ENCODE peak calls at places on chromosomes 1 and 21, in nine cellular contexts. One of them, this sample, is unnamed.
A peak's percentile ranks its signal among the peaks of the same experiment; 100 is the strongest.

GRCh38 chr1:232923739-232924386 is 26.5 kb upstream of the NTPCR start:
- DNase-seq in adrenal gland: no peak
- DNase-seq in brain microvascular endothelial cell: no peak
- DNase-seq in gastrocnemius medialis: no peak
- DNase-seq in cardiac muscle cell: no peak
- DNase-seq in heart left ventricle: no peak
- DNase-seq in upper lobe of left lung: no peak
- DNase-seq in lung: no peak
- DNase-seq in upper lobe of right lung: no peak
- DNase-seq in this sample: peak; percentile 47

GRCh38 chr21:25080706-25081495 is 526.4 kb downstream of the MRPL39 start:
- DNase-seq in adrenal gland: no peak
- DNase-seq in brain microvascular endothelial cell: no peak
- DNase-seq in gastrocnemius medialis: no peak
- DNase-seq in cardiac muscle cell: no peak
- DNase-seq in heart left ventricle: no peak
- DNase-seq in upper lobe of left lung: no peak
- DNase-seq in lung: no peak
- DNase-seq in upper lobe of right lung: no peak
- DNase-seq in this sample: no peak

GRCh38 chr1:163300569-163300968 is 21.2 kb upstream of the NUF2 start:
- DNase-seq in adrenal gland: peak; percentile 44
- DNase-seq in brain microvascular endothelial cell: no peak
- DNase-seq in gastrocnemius medialis: no peak
- DNase-seq in cardiac muscle cell: no peak
- DNase-seq in heart left ventricle: no peak
- DNase-seq in upper lobe of left lung: no peak
- DNase-seq in lung: no peak
- DNase-seq in upper lobe of right lung: no peak
- DNase-seq in this sample: no peak

GRCh38 chr1:229440821-229441537 is 7.1 kb upstream of the ACTA1 start:
- DNase-seq in adrenal gland: no peak
- DNase-seq in brain microvascular endothelial cell: peak; percentile 72
- DNase-seq in gastrocnemius medialis: no peak
- DNase-seq in cardiac muscle cell: peak; percentile 22
- DNase-seq in heart left ventricle: peak; percentile 44
- DNase-seq in upper lobe of left lung: no peak
- DNase-seq in lung: no peak
- DNase-seq in upper lobe of right lung: no peak
- DNase-seq in this sample: no peak

GRCh38 chr1:94602312-94602711 is 60.8 kb upstream of the F3 start:
- DNase-seq in adrenal gland: no peak
- DNase-seq in brain microvascular endothelial cell: no peak
- DNase-seq in gastrocnemius medialis: no peak
- DNase-seq in cardiac muscle cell: no peak
- DNase-seq in heart left ventricle: no peak
- DNase-seq in upper lobe of left lung: peak; percentile 62
- DNase-seq in lung: no peak
- DNase-seq in upper lobe of right lung: peak; percentile 75
- DNase-seq in this sample: no peak

GRCh38 chr1:65021792-65022191 is 55.4 kb upstream of the JAK1 start:
- DNase-seq in adrenal gland: peak; percentile 39
- DNase-seq in brain microvascular endothelial cell: no peak
- DNase-seq in gastrocnemius medialis: no peak
- DNase-seq in cardiac muscle cell: no peak
- DNase-seq in heart left ventricle: no peak
- DNase-seq in upper lobe of left lung: no peak
- DNase-seq in lung: no peak
- DNase-seq in upper lobe of right lung: no peak
- DNase-seq in this sample: no peak

GRCh38 chr1:85230305-85230977 is 29.0 kb downstream of the C1orf52 start:
- DNase-seq in adrenal gland: no peak
- DNase-seq in brain microvascular endothelial cell: no peak
- DNase-seq in gastrocnemius medialis: no peak
- DNase-seq in cardiac muscle cell: no peak
- DNase-seq in heart left ventricle: no peak
- DNase-seq in upper lobe of left lung: peak; percentile 21
- DNase-seq in lung: no peak
- DNase-seq in upper lobe of right lung: no peak
- DNase-seq in this sample: no peak

GRCh38 chr1:159829822-159830455 is 3.3 kb downstream of the SLAMF8 start:
- DNase-seq in adrenal gland: peak; percentile 38
- DNase-seq in brain microvascular endothelial cell: peak; percentile 49
- DNase-seq in gastrocnemius medialis: peak; percentile 53
- DNase-seq in cardiac muscle cell: no peak
- DNase-seq in heart left ventricle: peak; percentile 55
- DNase-seq in upper lobe of left lung: no peak
- DNase-seq in lung: no peak
- DNase-seq in upper lobe of right lung: no peak
- DNase-seq in this sample: no peak

GRCh38 chr21:46188226-46189212 is 4.3 kb upstream of the SPATC1L start:
- DNase-seq in adrenal gland: peak; percentile 84
- DNase-seq in brain microvascular endothelial cell: peak; percentile 52
- DNase-seq in gastrocnemius medialis: peak; percentile 80
- DNase-seq in cardiac muscle cell: no peak
- DNase-seq in heart left ventricle: peak; percentile 86
- DNase-seq in upper lobe of left lung: peak; percentile 57
- DNase-seq in lung: no peak
- DNase-seq in upper lobe of right lung: peak; percentile 58
- DNase-seq in this sample: no peak

GRCh38 chr1:8025671-8026144 is 401 bp downstream of the ERRFI1 start:
- DNase-seq in adrenal gland: no peak
- DNase-seq in brain microvascular endothelial cell: no peak
- DNase-seq in gastrocnemius medialis: no peak
- DNase-seq in cardiac muscle cell: no peak
- DNase-seq in heart left ventricle: peak; percentile 31
- DNase-seq in upper lobe of left lung: no peak
- DNase-seq in lung: no peak
- DNase-seq in upper lobe of right lung: no peak
- DNase-seq in this sample: peak; percentile 8

GRCh38 chr1:206761369-206761768 is 9.2 kb upstream of the IL19 start:
- DNase-seq in adrenal gland: no peak
- DNase-seq in brain microvascular endothelial cell: no peak
- DNase-seq in gastrocnemius medialis: no peak
- DNase-seq in cardiac muscle cell: peak; percentile 30
- DNase-seq in heart left ventricle: no peak
- DNase-seq in upper lobe of left lung: no peak
- DNase-seq in lung: no peak
- DNase-seq in upper lobe of right lung: no peak
- DNase-seq in this sample: no peak

GRCh38 chr1:69706473-69706872 is 138.8 kb downstream of the LRRC7 start:
- DNase-seq in adrenal gland: no peak
- DNase-seq in brain microvascular endothelial cell: no peak
- DNase-seq in gastrocnemius medialis: no peak
- DNase-seq in cardiac muscle cell: no peak
- DNase-seq in heart left ventricle: no peak
- DNase-seq in upper lobe of left lung: no peak
- DNase-seq in lung: no peak
- DNase-seq in upper lobe of right lung: no peak
- DNase-seq in this sample: no peak

GRCh38 chr1:226736908-226737818 is 1.9 kb downstream of the ITPKB start:
- DNase-seq in adrenal gland: no peak
- DNase-seq in brain microvascular endothelial cell: peak; percentile 6
- DNase-seq in gastrocnemius medialis: peak; percentile 32
- DNase-seq in cardiac muscle cell: peak; percentile 74
- DNase-seq in heart left ventricle: peak; percentile 40
- DNase-seq in upper lobe of left lung: peak; percentile 48
- DNase-seq in lung: peak; percentile 37
- DNase-seq in upper lobe of right lung: peak; percentile 74
- DNase-seq in this sample: peak; percentile 77

GRCh38 chr1:238647877-238648276 is 738.5 kb upstream of the CHRM3 start:
- DNase-seq in adrenal gland: no peak
- DNase-seq in brain microvascular endothelial cell: peak; percentile 99
- DNase-seq in gastrocnemius medialis: no peak
- DNase-seq in cardiac muscle cell: peak; percentile 77
- DNase-seq in heart left ventricle: no peak
- DNase-seq in upper lobe of left lung: no peak
- DNase-seq in lung: no peak
- DNase-seq in upper lobe of right lung: no peak
- DNase-seq in this sample: no peak

GRCh38 chr1:209199371-209199770 is 384.1 kb upstream of the CAMK1G start:
- DNase-seq in adrenal gland: no peak
- DNase-seq in brain microvascular endothelial cell: no peak
- DNase-seq in gastrocnemius medialis: no peak
- DNase-seq in cardiac muscle cell: no peak
- DNase-seq in heart left ventricle: no peak
- DNase-seq in upper lobe of left lung: no peak
- DNase-seq in lung: no peak
- DNase-seq in upper lobe of right lung: no peak
- DNase-seq in this sample: no peak
- H3K27ac ChIP-seq in adrenal gland: no peak overlapping the region
- H3K27ac ChIP-seq in brain microvascular endothelial cell: no peak overlapping the region
- H3K27ac ChIP-seq in gastrocnemius medialis: no peak overlapping the region
- H3K27ac ChIP-seq in cardiac muscle cell: no peak overlapping the region
- H3K27ac ChIP-seq in heart left ventricle: no peak overlapping the region
- H3K27ac ChIP-seq in upper lobe of left lung: no peak overlapping the region
- H3K27ac ChIP-seq in lung: no peak overlapping the region
- H3K27ac ChIP-seq in upper lobe of right lung: no peak overlapping the region
- H3K27ac ChIP-seq in this sample: no peak overlapping the region

GRCh38 chr1:12009318-12010001 is 9.8 kb upstream of the MIIP start:
- DNase-seq in adrenal gland: no peak
- DNase-seq in brain microvascular endothelial cell: no peak
- DNase-seq in gastrocnemius medialis: no peak
- DNase-seq in cardiac muscle cell: no peak
- DNase-seq in heart left ventricle: no peak
- DNase-seq in upper lobe of left lung: no peak
- DNase-seq in lung: no peak
- DNase-seq in upper lobe of right lung: no peak
- DNase-seq in this sample: no peak

GRCh38 chr1:12006167-12006921 is 13.0 kb upstream of the MIIP start:
- DNase-seq in adrenal gland: no peak
- DNase-seq in brain microvascular endothelial cell: no peak
- DNase-seq in gastrocnemius medialis: no peak
- DNase-seq in cardiac muscle cell: no peak
- DNase-seq in heart left ventricle: no peak
- DNase-seq in upper lobe of left lung: no peak
- DNase-seq in lung: no peak
- DNase-seq in upper lobe of right lung: no peak
- DNase-seq in this sample: no peak

GRCh38 chr1:12003762-12004161 is 15.5 kb upstream of the MIIP start:
- DNase-seq in adrenal gland: no peak
- DNase-seq in brain microvascular endothelial cell: no peak
- DNase-seq in gastrocnemius medialis: no peak
- DNase-seq in cardiac muscle cell: no peak
- DNase-seq in heart left ventricle: no peak
- DNase-seq in upper lobe of left lung: no peak
- DNase-seq in lung: no peak
- DNase-seq in upper lobe of right lung: no peak
- DNase-seq in this sample: no peak

GRCh38 chr1:12005488-12006166 is 13.7 kb upstream of the MIIP start:
- DNase-seq in adrenal gland: no peak
- DNase-seq in brain microvascular endothelial cell: no peak
- DNase-seq in gastrocnemius medialis: no peak
- DNase-seq in cardiac muscle cell: no peak
- DNase-seq in heart left ventricle: no peak
- DNase-seq in upper lobe of left lung: no peak
- DNase-seq in lung: no peak
- DNase-seq in upper lobe of right lung: no peak
- DNase-seq in this sample: no peak

DNA sequence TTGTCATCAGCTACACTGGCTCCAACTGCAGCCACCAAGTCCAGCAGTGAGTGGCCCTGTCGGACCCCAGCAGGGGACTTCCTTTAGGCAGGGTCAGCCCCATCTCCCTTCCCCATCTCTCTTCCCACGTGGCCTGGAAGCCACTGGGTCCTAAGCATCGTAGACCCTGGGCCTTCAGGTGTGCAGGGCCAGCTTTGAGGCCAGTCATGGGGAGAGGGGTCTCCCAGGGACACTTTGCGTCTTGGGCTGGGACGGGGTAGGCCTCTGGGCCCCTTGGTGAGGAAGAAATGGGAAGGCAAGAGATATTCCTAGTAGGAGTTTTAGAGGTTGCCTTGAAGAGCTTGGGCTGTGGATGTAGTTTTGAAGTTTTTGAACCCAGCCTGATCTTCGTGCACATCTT is 12.1 kb upstream of the MIIP start:
- DNase-seq in adrenal gland: no peak
- DNase-seq in brain microvascular endothelial cell: no peak
- DNase-seq in gastrocnemius medialis: no peak
- DNase-seq in cardiac muscle cell: no peak
- DNase-seq in heart left ventricle: no peak
- DNase-seq in upper lobe of left lung: no peak
- DNase-seq in lung: no peak
- DNase-seq in upper lobe of right lung: no peak
- DNase-seq in this sample: no peak
- H3K36me3 ChIP-seq in adrenal gland: peaks cover 84% of the 10 kb centered on the region
- H3K36me3 ChIP-seq in brain microvascular endothelial cell: peaks cover 89% of the 10 kb centered on the region
- H3K36me3 ChIP-seq in gastrocnemius medialis: peaks cover 87% of the 10 kb centered on the region
- H3K36me3 ChIP-seq in cardiac muscle cell: peaks cover 83% of the 10 kb centered on the region
- H3K36me3 ChIP-seq in heart left ventricle: peaks cover 91% of the 10 kb centered on the region
- H3K36me3 ChIP-seq in upper lobe of left lung: peaks cover 99% of the 10 kb centered on the region
- H3K36me3 ChIP-seq in lung: peaks cover 76% of the 10 kb centered on the region
- H3K36me3 ChIP-seq in upper lobe of right lung: peaks cover 87% of the 10 kb centered on the region
- H3K36me3 ChIP-seq in this sample: peaks cover 65% of the 10 kb centered on the region

DNA sequence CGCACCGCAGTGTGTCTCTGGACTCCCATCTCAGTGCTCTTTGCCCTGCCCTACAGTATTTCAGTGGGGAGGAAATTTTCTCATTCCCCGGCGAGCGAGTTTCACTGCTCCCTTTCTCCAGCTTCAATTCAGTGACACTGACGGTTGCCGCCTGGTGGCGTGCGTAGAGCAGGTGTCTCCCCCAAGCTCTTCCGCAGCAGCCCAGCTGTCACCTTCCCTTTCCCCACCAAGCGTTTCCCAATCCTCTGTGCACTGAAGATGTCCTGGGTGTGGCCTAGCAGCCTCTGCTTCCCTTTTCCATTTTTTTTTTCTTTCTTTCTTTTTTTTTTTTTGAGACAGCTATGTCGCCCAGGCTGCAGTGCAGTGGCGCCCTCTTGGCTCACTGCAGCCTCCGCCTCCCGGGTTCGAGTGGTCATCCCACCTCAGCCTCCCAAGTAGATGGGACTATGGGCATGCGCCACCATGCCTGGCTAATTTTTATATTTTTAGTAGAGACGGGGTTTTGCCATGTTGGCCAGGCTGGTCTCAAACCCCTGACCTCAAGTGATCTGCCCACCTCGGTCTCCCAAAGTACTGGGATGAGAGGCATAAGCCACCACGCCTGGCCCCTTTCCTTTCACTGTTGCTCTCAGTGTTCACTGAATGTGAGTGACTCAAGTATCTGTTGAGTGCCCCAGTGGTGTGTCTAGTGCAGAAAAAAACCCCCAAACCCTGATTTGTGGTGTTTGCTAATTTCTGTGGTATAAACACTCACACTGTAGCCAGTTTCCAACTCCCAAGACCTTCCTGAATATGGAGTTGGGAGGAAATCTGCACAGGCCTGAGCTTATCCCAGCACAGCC is 30.1 kb downstream of the TNFRSF1B start:
- DNase-seq in adrenal gland: peak; percentile 60
- DNase-seq in brain microvascular endothelial cell: no peak
- DNase-seq in gastrocnemius medialis: no peak
- DNase-seq in cardiac muscle cell: no peak
- DNase-seq in heart left ventricle: peak; percentile 61
- DNase-seq in upper lobe of left lung: peak; percentile 80
- DNase-seq in lung: peak; percentile 56
- DNase-seq in upper lobe of right lung: peak; percentile 80
- DNase-seq in this sample: no peak
- TF ChIP-seq CTCF in adrenal gland: peak; percentile 27
- TF ChIP-seq CTCF in brain microvascular endothelial cell: peak; percentile 21
- TF ChIP-seq CTCF in gastrocnemius medialis: no peak
- TF ChIP-seq CTCF in cardiac muscle cell: no peak
- TF ChIP-seq CTCF in heart left ventricle: no peak
- TF ChIP-seq CTCF in upper lobe of left lung: peak; percentile 41
- TF ChIP-seq CTCF in lung: no peak
- TF ChIP-seq CTCF in upper lobe of right lung: peak; percentile 27
- TF ChIP-seq CTCF in this sample: no peak

GRCh38 chr1:153553096-153553495 is 4.0 kb upstream of the S100A3 start:
- DNase-seq in adrenal gland: no peak
- DNase-seq in brain microvascular endothelial cell: no peak
- DNase-seq in gastrocnemius medialis: no peak
- DNase-seq in cardiac muscle cell: no peak
- DNase-seq in heart left ventricle: no peak
- DNase-seq in upper lobe of left lung: no peak
- DNase-seq in lung: no peak
- DNase-seq in upper lobe of right lung: peak; percentile 48
- DNase-seq in this sample: no peak
- H3K27ac ChIP-seq in adrenal gland: peak overlapping the region; percentile 78
- H3K27ac ChIP-seq in brain microvascular endothelial cell: no peak overlapping the region
- H3K27ac ChIP-seq in gastrocnemius medialis: no peak overlapping the region
- H3K27ac ChIP-seq in cardiac muscle cell: no peak overlapping the region
- H3K27ac ChIP-seq in heart left ventricle: no peak overlapping the region
- H3K27ac ChIP-seq in upper lobe of left lung: peak overlapping the region; percentile 61
- H3K27ac ChIP-seq in lung: peak overlapping the region; percentile 37
- H3K27ac ChIP-seq in upper lobe of right lung: peak overlapping the region; percentile 59
- H3K27ac ChIP-seq in this sample: no peak overlapping the region

This sample was measured in CD8-positive, alpha-beta T cell.